ENCODE peak calls at places on chromosomes 11 and 22, in nine cellular contexts. V, A, I, J, P, H, T, F and B are unnamed samples.

GRCh38 chr22:22880645-22881044 is 7.0 kb upstream of the IGLL5 start:
- DNase-seq in V (no peak), A (no peak), I (no peak), J (no peak), P (no peak), H (no peak), T (no peak), F (no peak), B (no peak)

GRCh38 chr11:126496576-126497403 is 141.3 kb downstream of the ST3GAL4 start:
- DNase-seq in V (no peak), A (no peak), I (no peak), J (no peak), P (no peak), H (no peak), T (no peak), F (no peak), B (no peak)

GRCh38 chr22:42908082-42908746 is 51.1 kb upstream of the ARFGAP3 start:
- DNase-seq in V (no peak), A (no peak), I (no peak), J (no peak), P (no peak), H (no peak), T (peak), F (no peak), B (no peak)

GRCh38 chr11:126438691-126439090 is 83.2 kb downstream of the ST3GAL4 start:
- DNase-seq in V (no peak), A (no peak), I (no peak), J (no peak), P (no peak), H (no peak), T (no peak), F (no peak), B (no peak)

GRCh38 chr22:28183078-28183870 is 264.2 kb upstream of the PITPNB start:
- DNase-seq in V (no peak), A (no peak), I (no peak), J (no peak), P (no peak), H (no peak), T (no peak), F (no peak), B (no peak)

GRCh38 chr11:71342951-71343827 is 90.8 kb upstream of the SHANK2 start:
- DNase-seq in V (peak), A (peak), I (peak), J (peak), P (peak), H (peak), T (peak), F (no peak), B (no peak)

GRCh38 chr11:76662656-76663460 is 7.7 kb downstream of the LRRC32 start:
- DNase-seq in V (no peak), A (no peak), I (no peak), J (no peak), P (no peak), H (no peak), T (no peak), F (no peak), B (no peak)

GRCh38 chr11:78417888-78418583 is 416 bp upstream of the GAB2 start:
- DNase-seq in V (peak), A (peak), I (peak), J (peak), P (peak), H (peak), T (peak), F (peak), B (peak)

GRCh38 chr11:33476945-33477584 is 219.9 kb downstream of the HIPK3 start:
- DNase-seq in V (no peak), A (peak), I (no peak), J (no peak), P (no peak), H (no peak), T (no peak), F (no peak), B (no peak)

GRCh38 chr22:45271667-45272188 is 13.0 kb upstream of the UPK3A start:
- DNase-seq in V (no peak), A (peak), I (peak), J (no peak), P (no peak), H (no peak), T (no peak), F (peak), B (no peak)

GRCh38 chr11:47518212-47518959 is 34.5 kb downstream of the CELF1 start:
- DNase-seq in V (peak), A (no peak), I (no peak), J (no peak), P (no peak), H (no peak), T (no peak), F (no peak), B (no peak)

GRCh38 chr11:29161216-29161615 is 855.6 kb downstream of the KCNA4 start:
- DNase-seq in V (no peak), A (peak), I (no peak), J (no peak), P (no peak), H (no peak), T (no peak), F (no peak), B (no peak)

GRCh38 chr22:24583221-24583971 is 9.5 kb downstream of the LRRC75B start:
- DNase-seq in V (no peak), A (peak), I (peak), J (no peak), P (no peak), H (no peak), T (no peak), F (no peak), B (no peak)

GRCh38 chr11:10305964-10306918 is 1.4 kb downstream of the ADM start:
- DNase-seq in V (peak), A (peak), I (peak), J (peak), P (peak), H (peak), T (peak), F (peak), B (no peak)

GRCh38 chr11:10899542-10899830 is 41.6 kb upstream of the ZBED5 start:
- DNase-seq in V (no peak), A (no peak), I (no peak), J (no peak), P (no peak), H (peak), T (peak), F (peak), B (no peak)

GRCh38 chr11:11998091-11998781 is 10.2 kb downstream of the DKK3 start:
- DNase-seq in V (no peak), A (peak), I (peak), J (no peak), P (peak), H (no peak), T (no peak), F (no peak), B (no peak)

GRCh38 chr22:25880524-25880923 is 138.5 kb downstream of the MYO18B start:
- DNase-seq in V (no peak), A (no peak), I (no peak), J (peak), P (peak), H (no peak), T (no peak), F (no peak), B (no peak)

GRCh38 chr11:8083871-8084281 is 2.9 kb downstream of the TUB start:
- DNase-seq in V (peak), A (no peak), I (no peak), J (peak), P (no peak), H (no peak), T (no peak), F (no peak), B (no peak)

GRCh38 chr11:40170076-40170475 is 1289.4 kb downstream of the LRRC4C start:
- DNase-seq in V (no peak), A (no peak), I (no peak), J (no peak), P (no peak), H (no peak), T (no peak), F (no peak), B (no peak)

GRCh38 chr11:22927793-22928192 is 67.5 kb upstream of the CCDC179 start:
- DNase-seq in V (peak), A (no peak), I (no peak), J (no peak), P (no peak), H (no peak), T (no peak), F (no peak), B (no peak)

DNA sequence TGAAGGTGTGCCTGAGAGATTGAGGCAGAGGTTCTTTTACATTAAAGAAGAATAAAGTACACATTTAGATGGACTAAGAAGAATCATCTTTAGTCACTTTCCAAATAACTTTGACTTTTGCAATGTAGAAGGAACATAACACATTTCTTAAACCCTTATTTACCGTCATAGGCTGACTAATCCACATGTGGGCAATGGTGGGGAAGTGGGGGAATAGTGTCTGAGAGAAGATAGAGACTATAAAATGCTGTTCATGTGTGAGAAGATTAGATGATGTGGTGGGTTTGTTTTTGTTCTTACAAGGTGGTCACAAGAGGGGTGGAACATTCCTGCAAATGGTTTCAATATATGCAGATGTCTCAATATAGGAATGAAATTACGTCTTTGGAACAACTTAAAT is 1.8 kb downstream of the MS4A4A start:
- DNase-seq in V (no peak), A (peak), I (no peak), J (no peak), P (no peak), H (no peak), T (no peak), F (no peak), B (no peak)
- H3K4me3 ChIP-seq in V (no peak), A (no peak), I (no peak), J (no peak), P (no peak), H (no peak), T (peak), F (no peak), B (no peak)

GRCh38 chr11:102187416-102188125 is 77.3 kb downstream of the YAP1 start:
- DNase-seq in V (no peak), A (peak), I (peak), J (no peak), P (no peak), H (no peak), T (no peak), F (no peak), B (no peak)
- H3K4me3 ChIP-seq in V (no peak), A (no peak), I (no peak), J (no peak), P (no peak), H (no peak), T (no peak), F (no peak), B (no peak)

DNA sequence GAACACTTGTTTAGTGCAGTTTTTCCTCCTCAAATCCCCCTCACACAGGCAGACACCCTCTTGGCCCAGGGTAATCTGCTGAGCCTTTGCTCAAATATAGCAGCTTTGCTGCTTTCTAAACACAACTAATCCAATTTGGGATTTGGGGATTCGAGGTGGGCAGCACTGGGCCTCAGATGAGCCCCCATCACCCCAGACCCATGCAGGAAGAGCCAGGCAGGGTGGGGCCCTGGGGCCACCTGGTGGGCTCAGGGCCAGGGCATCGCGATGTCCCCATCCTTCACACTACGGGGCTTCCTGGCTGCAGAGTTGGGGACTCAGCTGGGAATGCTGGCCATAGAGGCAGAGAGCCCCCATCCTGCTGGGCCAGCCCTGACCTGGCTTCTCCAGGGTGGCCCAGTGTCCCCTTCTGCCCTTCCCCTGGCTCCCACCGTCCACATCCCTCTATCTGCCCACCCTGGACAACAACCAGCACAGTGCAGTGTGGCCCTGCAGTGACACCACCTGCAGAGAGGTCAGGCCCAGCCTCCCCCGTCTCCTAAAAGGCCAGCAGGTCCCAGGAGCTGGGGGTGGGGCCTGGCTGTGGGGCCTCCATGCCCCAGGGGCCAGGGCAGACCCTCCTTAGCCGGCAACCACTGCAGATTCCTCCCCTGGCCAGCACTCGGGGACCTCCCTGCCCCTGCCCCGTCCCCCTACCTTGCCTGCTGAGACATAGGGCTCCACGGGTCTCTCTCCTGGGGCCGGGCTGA is 56.6 kb upstream of the CCDC188 start:
- DNase-seq in V (no peak), A (no peak), I (no peak), J (no peak), P (no peak), H (no peak), T (no peak), F (no peak), B (no peak)
- H3K4me3 ChIP-seq in V (no peak), A (peak), I (peak), J (no peak), P (peak), H (peak), T (peak), F (peak), B (peak)

GRCh38 chr11:693887-694562 is 997 bp downstream of the DEAF1 start:
- DNase-seq in V (no peak), A (no peak), I (no peak), J (no peak), P (no peak), H (peak), T (peak), F (peak), B (no peak)
- H3K4me3 ChIP-seq in V (no peak), A (peak), I (peak), J (peak), P (peak), H (peak), T (peak), F (peak), B (no peak)

DNA sequence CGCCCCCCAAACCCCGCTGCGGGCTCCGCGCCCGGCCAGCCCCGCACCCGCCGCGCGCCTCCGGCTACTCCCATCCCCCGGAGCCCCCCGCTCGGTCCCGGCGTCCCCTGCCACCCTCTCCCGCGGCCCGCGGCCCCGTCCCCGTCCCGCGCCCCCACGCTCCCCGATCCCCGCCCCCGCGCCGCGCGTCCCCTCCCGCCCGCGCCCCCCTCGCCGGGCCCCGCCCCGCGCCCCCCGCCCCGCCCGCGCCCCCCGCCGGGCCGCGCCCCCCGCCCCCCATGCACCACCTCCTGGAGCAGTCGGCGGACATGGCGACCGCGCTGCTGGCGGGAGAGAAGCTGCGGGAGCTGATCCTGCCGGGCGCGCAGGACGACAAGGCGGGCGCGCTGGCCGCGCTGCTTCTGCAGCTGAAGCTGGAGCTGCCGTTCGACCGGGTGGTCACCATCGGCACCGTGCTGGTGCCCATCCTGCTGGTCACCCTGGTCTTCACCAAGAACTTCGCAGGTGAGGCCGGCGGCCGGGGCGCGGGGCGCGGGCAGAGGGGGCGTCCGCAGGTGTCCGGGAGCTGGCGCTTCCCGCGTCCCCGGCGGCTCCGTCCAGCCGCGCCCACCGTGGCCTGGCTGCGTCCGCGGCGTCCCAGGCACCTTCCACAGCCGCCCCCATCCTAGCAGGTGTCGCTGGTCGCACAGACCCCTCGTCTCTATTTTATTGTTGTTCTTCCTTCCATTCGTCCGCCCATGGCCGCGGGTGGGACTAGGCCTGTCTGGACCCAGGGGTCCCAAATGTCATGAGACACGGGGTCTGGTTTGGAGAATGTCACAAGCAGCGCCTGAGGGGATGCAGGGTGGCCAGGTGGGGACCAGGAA is at the start of gene PANX2:
- DNase-seq in V (no peak), A (no peak), I (no peak), J (peak), P (no peak), H (no peak), T (no peak), F (no peak), B (no peak)
- H3K4me3 ChIP-seq in V (peak), A (peak), I (peak), J (peak), P (peak), H (peak), T (peak), F (peak), B (no peak)

GRCh38 chr11:27697679-27698275 is 2.5 kb downstream of the BDNF start:
- DNase-seq in V (no peak), A (peak), I (peak), J (peak), P (no peak), H (no peak), T (no peak), F (no peak), B (no peak)

GRCh38 chr11:27699242-27699925 is 871 bp downstream of the BDNF start:
- DNase-seq in V (peak), A (no peak), I (no peak), J (peak), P (peak), H (no peak), T (no peak), F (no peak), B (no peak)

GRCh38 chr11:27700351-27701261 is at the start of gene BDNF:
- DNase-seq in V (peak), A (peak), I (peak), J (peak), P (peak), H (no peak), T (no peak), F (no peak), B (no peak)

GRCh38 chr11:27699926-27700350 is 317 bp downstream of the BDNF start:
- DNase-seq in V (no peak), A (peak), I (no peak), J (peak), P (no peak), H (no peak), T (peak), F (no peak), B (no peak)

DNA sequence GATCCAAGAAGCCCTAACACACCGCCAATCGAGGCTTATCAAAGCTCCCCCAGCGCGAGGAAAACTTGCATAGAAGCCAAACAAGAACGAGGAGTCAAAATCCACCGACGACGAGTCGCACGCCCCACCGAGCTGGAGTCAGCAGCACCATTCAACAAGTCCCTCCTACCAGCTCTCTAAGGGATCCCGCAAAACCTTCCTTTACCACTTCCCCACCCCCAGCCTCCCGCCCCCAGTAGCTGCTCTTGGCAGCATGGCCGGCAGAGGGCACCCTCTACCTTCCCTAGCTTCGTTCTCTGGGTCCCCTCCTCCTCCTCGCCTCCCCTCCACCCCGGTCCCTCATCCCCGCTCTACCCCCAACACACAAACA is 1.4 kb downstream of the BDNF start:
- DNase-seq in V (peak), A (peak), I (peak), J (peak), P (peak), H (peak), T (peak), F (peak), B (peak)
- H3K4me3 ChIP-seq in V (peak), A (peak), I (peak), J (peak), P (peak), H (no peak), T (peak), F (peak), B (no peak)

DNA sequence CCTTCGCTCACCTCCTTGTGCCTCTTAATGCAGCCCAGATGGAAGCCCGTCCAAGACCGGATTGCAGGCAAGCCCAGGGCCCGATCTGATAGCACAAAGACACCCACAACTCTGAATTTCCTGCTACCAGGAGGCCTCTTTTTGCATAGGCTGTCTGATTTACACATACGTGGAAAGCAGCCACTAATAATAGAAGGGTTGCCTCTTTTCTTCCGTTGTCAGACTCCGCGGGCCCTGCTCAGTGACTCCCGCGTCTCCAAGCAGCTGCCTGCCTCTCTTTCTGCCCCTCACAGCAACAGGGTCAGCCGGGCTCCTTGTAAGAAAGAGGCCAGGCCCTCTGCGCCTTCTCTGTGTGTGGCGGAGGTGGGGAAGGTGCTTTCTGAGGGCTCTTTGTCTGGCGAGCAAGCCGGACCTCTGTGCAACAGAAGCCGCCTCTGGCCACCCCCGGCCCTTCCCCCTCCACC is 26.7 kb downstream of the FLI1 start:
- DNase-seq in V (no peak), A (no peak), I (no peak), J (peak), P (no peak), H (no peak), T (peak), F (no peak), B (peak)
- H3K4me3 ChIP-seq in V (no peak), A (no peak), I (no peak), J (no peak), P (no peak), H (no peak), T (peak), F (no peak), B (peak)

GRCh38 chr11:30895046-30895445 is 308.9 kb upstream of the MPPED2 start:
- DNase-seq in V (no peak), A (no peak), I (no peak), J (no peak), P (no peak), H (no peak), T (no peak), F (no peak), B (no peak)

DNA sequence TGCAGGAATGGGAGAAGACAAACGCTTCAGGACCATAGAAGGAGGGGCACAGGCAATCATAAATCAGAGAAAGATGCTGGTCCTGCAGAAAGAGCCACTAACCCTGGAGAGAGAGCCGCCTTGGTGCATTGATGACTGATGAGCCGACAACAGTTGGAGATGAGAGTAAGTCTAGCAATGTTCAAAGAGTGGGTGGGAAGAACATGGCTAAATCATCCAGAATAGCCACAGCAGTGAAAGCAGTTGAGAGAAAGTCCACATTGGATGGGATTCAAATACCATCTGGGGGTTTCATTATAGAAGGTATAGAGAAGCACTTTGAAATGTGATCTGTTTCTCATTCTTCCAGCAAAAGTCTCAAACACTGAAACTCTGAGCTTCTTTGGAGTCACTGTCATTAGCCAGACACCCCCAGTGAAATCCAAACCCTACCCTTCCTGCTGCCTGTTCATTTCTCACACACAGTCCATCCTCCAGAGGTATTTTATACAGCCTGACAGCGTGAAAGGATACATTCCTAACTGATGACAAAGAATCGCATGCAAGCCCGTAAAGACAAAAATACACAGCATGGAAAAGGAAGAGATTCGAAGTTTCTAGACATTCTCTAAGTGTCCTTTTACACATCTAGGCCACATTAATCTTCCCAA is 303.1 kb upstream of the MPPED2 start:
- DNase-seq in V (peak), A (peak), I (peak), J (no peak), P (no peak), H (no peak), T (no peak), F (no peak), B (no peak)
- H3K4me3 ChIP-seq in V (no peak), A (no peak), I (no peak), J (no peak), P (no peak), H (no peak), T (no peak), F (no peak), B (no peak)